ENCODE peak calls at places on chromosomes 6 and 20, in nine cellular contexts. I is hepatocyte, Q is GM23248, M is PC-3, N is GM23338, J is MM.1S, B is SK-N-SH, C is neural progenitor cell, Z is HCT116. F is an unnamed sample.

GRCh38 chr6:79431469-79431868 is 105.8 kb downstream of the LCA5 start:
- DNase-seq in Z (no peak), N (peak; percentile 68), Q (no peak), B (no peak), C (peak; percentile 57), I (peak; percentile 63), M (peak; percentile 42), J (no peak), F (no peak)

GRCh38 chr6:64259372-64259771 is 623.8 kb downstream of the PHF3 start:
- DNase-seq in Z (no peak), Q (no peak), C (no peak), I (no peak), B (no peak), J (no peak), M (no peak), N (peak; percentile 33), F (no peak)

GRCh38 chr6:100166991-100167390 is 173.0 kb upstream of the MCHR2 start:
- DNase-seq in I (no peak), Q (no peak), M (no peak), N (no peak), C (no peak), J (no peak), B (no peak), Z (no peak), F (no peak)

GRCh38 chr6:35385457-35386202 is 43.3 kb downstream of the PPARD start:
- DNase-seq in J (no peak), I (peak; percentile 38), N (no peak), Q (peak; percentile 73), C (no peak), B (no peak), Z (no peak), M (no peak), F (no peak)

GRCh38 chr6:53925891-53926290 is 131.1 kb downstream of the LRRC1 start:
- DNase-seq in B (no peak), C (no peak), N (no peak), M (no peak), Z (no peak), Q (no peak), I (no peak), J (no peak), F (no peak)

GRCh38 chr20:32975698-32976674 is 28.2 kb downstream of the SUN5 start:
- DNase-seq in Q (no peak), B (no peak), C (no peak), I (no peak), Z (no peak), M (no peak), J (no peak), N (no peak), F (no peak)

GRCh38 chr6:54053893-54054391 is 57.3 kb upstream of the MLIP start:
- DNase-seq in B (no peak), J (no peak), I (peak; percentile 80), Z (peak; percentile 48), C (no peak), N (peak; percentile 17), Q (peak; percentile 93), M (peak; percentile 73), F (no peak)

GRCh38 chr20:61387204-61387958 is 135.3 kb downstream of the CDH4 start:
- DNase-seq in C (peak; percentile 52), J (no peak), Q (peak; percentile 62), B (peak; percentile 87), Z (no peak), M (no peak), I (peak; percentile 70), N (peak; percentile 65), F (no peak)

GRCh38 chr6:151098166-151098565 is 141.6 kb upstream of the AKAP12 start:
- DNase-seq in J (no peak), Q (no peak), C (no peak), B (no peak), I (no peak), N (no peak), Z (no peak), M (no peak), F (no peak)

GRCh38 chr6:16239090-16239797 is 857 bp downstream of the GMPR start:
- DNase-seq in M (peak; percentile 84), N (peak; percentile 48), C (peak; percentile 46), B (peak; percentile 59), J (peak; percentile 23), Z (no peak), Q (peak; percentile 65), I (peak; percentile 47), F (no peak)

GRCh38 chr6:41940759-41941279 is 789 bp downstream of the CCND3 start:
- DNase-seq in C (peak; percentile 65), M (peak; percentile 13), N (peak; percentile 63), B (peak; percentile 67), Z (no peak), I (peak; percentile 61), Q (peak; percentile 74), J (no peak), F (peak; percentile 64)

GRCh38 chr6:136517002-136517401 is 33.2 kb downstream of the MAP7 start:
- DNase-seq in M (peak; percentile 75), Z (no peak), J (no peak), N (no peak), B (no peak), C (no peak), Q (peak; percentile 19), I (no peak), F (no peak)
- TF ChIP-seq EZH2phosphoT487 in M (no peak), Z (no peak), J (no peak), N (no peak), B (no peak), C (no peak), Q (no peak), I (no peak), F (no peak)

DNA sequence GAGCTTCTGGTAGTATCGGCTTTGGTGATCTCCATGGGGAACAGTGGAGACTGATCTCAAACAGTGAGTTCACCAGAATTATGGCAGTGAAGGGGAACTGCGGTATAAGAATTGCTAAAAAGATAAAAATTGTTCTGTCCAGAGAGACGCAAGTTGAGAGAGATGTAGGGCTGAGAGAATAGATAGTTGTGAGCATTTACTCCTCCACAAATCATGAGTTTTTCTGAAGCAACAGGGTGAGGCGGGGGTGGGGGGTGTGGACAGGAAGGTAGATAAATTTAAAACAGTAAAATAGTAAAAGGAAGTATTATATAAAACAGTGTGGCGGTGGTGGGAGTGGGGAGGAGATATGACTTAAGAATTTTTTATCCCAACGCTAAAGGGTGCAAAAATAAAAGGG is 98.7 kb upstream of the NEDD9 start:
- DNase-seq in N (no peak), C (no peak), Z (no peak), B (no peak), Q (no peak), M (no peak), I (no peak), J (no peak), F (no peak)
- TF ChIP-seq EZH2phosphoT487 in N (no peak), C (no peak), Z (no peak), B (no peak), Q (no peak), M (no peak), I (no peak), J (no peak), F (no peak)

GRCh38 chr20:47380481-47380880 is 24.0 kb upstream of the ZMYND8 start:
- DNase-seq in M (no peak), J (no peak), B (no peak), Q (no peak), Z (no peak), I (no peak), C (no peak), N (no peak), F (no peak)
- TF ChIP-seq EZH2phosphoT487 in M (no peak), J (no peak), B (no peak), Q (no peak), Z (no peak), I (no peak), C (no peak), N (no peak), F (no peak)

GRCh38 chr6:46233131-46233530 is 62.4 kb upstream of the ENPP5 start:
- DNase-seq in M (no peak), N (no peak), B (no peak), Z (no peak), C (no peak), J (no peak), Q (no peak), I (no peak), F (no peak)

GRCh38 chr6:46234700-46235099 is 63.9 kb upstream of the ENPP5 start:
- DNase-seq in J (no peak), Q (no peak), C (no peak), B (no peak), N (no peak), M (no peak), I (no peak), Z (no peak), F (no peak)

GRCh38 chr6:46236752-46237151 is 66.0 kb upstream of the ENPP5 start:
- DNase-seq in I (no peak), B (no peak), N (no peak), M (no peak), Q (no peak), J (no peak), Z (no peak), C (no peak), F (no peak)

GRCh38 chr6:46235242-46235641 is 64.5 kb upstream of the ENPP5 start:
- DNase-seq in I (no peak), Q (no peak), B (no peak), M (no peak), N (no peak), C (no peak), Z (no peak), J (no peak), F (no peak)

DNA sequence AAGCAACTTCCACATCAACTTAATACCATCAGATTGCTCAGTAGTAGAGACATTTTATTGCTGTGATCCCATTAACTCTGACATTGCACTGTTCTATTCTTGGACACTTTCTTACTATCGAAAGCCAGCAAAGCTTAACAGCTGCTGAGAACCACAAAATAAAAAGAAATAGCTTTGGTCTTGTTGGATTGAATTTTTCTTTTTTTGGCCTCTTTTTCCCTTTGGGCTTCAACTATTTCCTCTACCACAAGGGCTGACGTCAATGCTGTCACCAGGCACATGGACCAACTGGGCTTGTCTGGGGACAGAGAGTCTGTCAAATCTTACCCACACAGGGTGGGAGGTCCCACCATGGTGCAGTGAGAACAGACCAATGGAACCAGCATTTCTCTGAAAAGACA is 63.4 kb upstream of the ENPP5 start:
- DNase-seq in B (no peak), Z (no peak), J (no peak), M (no peak), Q (no peak), I (no peak), N (no peak), C (no peak), F (no peak)
- TF ChIP-seq EZH2phosphoT487 in B (no peak), Z (no peak), J (no peak), M (no peak), Q (no peak), I (no peak), N (no peak), C (no peak), F (no peak)

GRCh38 chr6:168133707-168134398 is 54.8 kb upstream of the FRMD1 start:
- DNase-seq in Q (peak; percentile 24), J (no peak), C (no peak), M (no peak), N (no peak), B (no peak), Z (no peak), I (no peak), F (no peak)
- TF ChIP-seq EZH2phosphoT487 in Q (no peak), J (no peak), C (no peak), M (no peak), N (no peak), B (no peak), Z (no peak), I (no peak), F (no peak)

F was measured in OCI-LY7.